ENCODE peak calls at places on chromosomes 13 and 19, in five cellular contexts. One of them, this sample, is unnamed.

GRCh38 chr13:50910483-50910805 is 853 bp downstream of the RNASEH2B start:
- DNase-seq in brain microvascular endothelial cell: no peak
- DNase-seq in uterus: peak
- DNase-seq in cardiac muscle cell: peak
- DNase-seq in ascending aorta: no peak
- DNase-seq in this sample: no peak

GRCh38 chr13:43698743-43699142 is 88.0 kb downstream of the ENOX1 start:
- DNase-seq in brain microvascular endothelial cell: peak
- DNase-seq in uterus: no peak
- DNase-seq in cardiac muscle cell: no peak
- DNase-seq in ascending aorta: no peak
- DNase-seq in this sample: no peak

GRCh38 chr13:62168891-62169290 is 753.2 kb upstream of the PCDH20 start:
- DNase-seq in brain microvascular endothelial cell: no peak
- DNase-seq in uterus: no peak
- DNase-seq in cardiac muscle cell: no peak
- DNase-seq in ascending aorta: no peak
- DNase-seq in this sample: no peak

GRCh38 chr13:74111399-74111798 is 22.8 kb downstream of the KLF12 start:
- DNase-seq in brain microvascular endothelial cell: no peak
- DNase-seq in uterus: no peak
- DNase-seq in cardiac muscle cell: no peak
- DNase-seq in ascending aorta: no peak
- DNase-seq in this sample: no peak

GRCh38 chr13:75860935-75861334 is 224.8 kb downstream of the LMO7 start:
- DNase-seq in brain microvascular endothelial cell: no peak
- DNase-seq in uterus: no peak
- DNase-seq in cardiac muscle cell: no peak
- DNase-seq in ascending aorta: no peak
- DNase-seq in this sample: no peak

GRCh38 chr13:105336706-105337582 is 1198.5 kb downstream of the EFNB2 start:
- DNase-seq in brain microvascular endothelial cell: peak
- DNase-seq in uterus: no peak
- DNase-seq in cardiac muscle cell: no peak
- DNase-seq in ascending aorta: no peak
- DNase-seq in this sample: peak

GRCh38 chr19:5191091-5191490 is 149.5 kb downstream of the PTPRS start:
- DNase-seq in brain microvascular endothelial cell: no peak
- DNase-seq in uterus: no peak
- DNase-seq in cardiac muscle cell: no peak
- DNase-seq in ascending aorta: no peak
- DNase-seq in this sample: no peak

GRCh38 chr13:89269737-89270136 is 1598.6 kb downstream of the SLITRK5 start:
- DNase-seq in brain microvascular endothelial cell: no peak
- DNase-seq in uterus: no peak
- DNase-seq in cardiac muscle cell: no peak
- DNase-seq in ascending aorta: no peak
- DNase-seq in this sample: no peak

GRCh38 chr13:42272115-42272756 is at the start of gene AKAP11:
- DNase-seq in brain microvascular endothelial cell: peak
- DNase-seq in uterus: no peak
- DNase-seq in cardiac muscle cell: peak
- DNase-seq in ascending aorta: peak
- DNase-seq in this sample: no peak

GRCh38 chr13:113604186-113604585 is 19.6 kb downstream of the TFDP1 start:
- DNase-seq in brain microvascular endothelial cell: no peak
- DNase-seq in uterus: no peak
- DNase-seq in cardiac muscle cell: no peak
- DNase-seq in ascending aorta: no peak
- DNase-seq in this sample: no peak

GRCh38 chr13:48901786-48902185 is 73.9 kb upstream of the FNDC3A start:
- DNase-seq in brain microvascular endothelial cell: no peak
- DNase-seq in uterus: no peak
- DNase-seq in cardiac muscle cell: no peak
- DNase-seq in ascending aorta: no peak
- DNase-seq in this sample: no peak

GRCh38 chr13:61294467-61295186 is 121.0 kb downstream of the PCDH20 start:
- DNase-seq in brain microvascular endothelial cell: no peak
- DNase-seq in uterus: no peak
- DNase-seq in cardiac muscle cell: no peak
- DNase-seq in ascending aorta: no peak
- DNase-seq in this sample: no peak

GRCh38 chr13:73303858-73304257 is 245.1 kb downstream of the KLF5 start:
- DNase-seq in brain microvascular endothelial cell: peak
- DNase-seq in uterus: no peak
- DNase-seq in cardiac muscle cell: no peak
- DNase-seq in ascending aorta: no peak
- DNase-seq in this sample: no peak

GRCh38 chr19:55594996-55595530 is 4.3 kb downstream of the FIZ1 start:
- DNase-seq in brain microvascular endothelial cell: no peak
- DNase-seq in uterus: no peak
- DNase-seq in cardiac muscle cell: no peak
- DNase-seq in ascending aorta: no peak
- DNase-seq in this sample: no peak

DNA sequence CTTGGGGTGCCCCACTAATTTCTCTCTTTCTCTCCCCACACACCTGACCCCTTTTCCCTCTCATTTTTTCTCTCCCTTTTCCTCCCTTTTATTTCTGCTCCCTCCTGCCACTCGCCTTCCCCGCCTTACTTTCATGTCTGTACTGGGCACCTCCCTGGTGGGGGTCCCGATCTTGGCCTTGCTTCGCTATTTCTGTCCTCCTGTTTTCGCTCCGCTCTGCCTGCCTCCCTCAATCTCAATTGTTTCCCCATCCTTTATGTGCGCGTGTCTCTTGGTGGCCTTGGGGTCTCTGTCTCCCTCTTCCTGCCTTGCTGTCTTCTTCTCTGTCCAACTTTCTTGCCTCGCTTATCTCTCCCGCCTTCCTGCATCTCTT is 3.8 kb downstream of the GRIN2D start:
- DNase-seq in brain microvascular endothelial cell: no peak
- DNase-seq in uterus: no peak
- DNase-seq in cardiac muscle cell: no peak
- DNase-seq in ascending aorta: no peak
- DNase-seq in this sample: no peak
- H3K4me3 ChIP-seq in brain microvascular endothelial cell: peak
- H3K4me3 ChIP-seq in uterus: no peak
- H3K4me3 ChIP-seq in cardiac muscle cell: no peak
- H3K4me3 ChIP-seq in ascending aorta: no peak
- H3K4me3 ChIP-seq in this sample: no peak

DNA sequence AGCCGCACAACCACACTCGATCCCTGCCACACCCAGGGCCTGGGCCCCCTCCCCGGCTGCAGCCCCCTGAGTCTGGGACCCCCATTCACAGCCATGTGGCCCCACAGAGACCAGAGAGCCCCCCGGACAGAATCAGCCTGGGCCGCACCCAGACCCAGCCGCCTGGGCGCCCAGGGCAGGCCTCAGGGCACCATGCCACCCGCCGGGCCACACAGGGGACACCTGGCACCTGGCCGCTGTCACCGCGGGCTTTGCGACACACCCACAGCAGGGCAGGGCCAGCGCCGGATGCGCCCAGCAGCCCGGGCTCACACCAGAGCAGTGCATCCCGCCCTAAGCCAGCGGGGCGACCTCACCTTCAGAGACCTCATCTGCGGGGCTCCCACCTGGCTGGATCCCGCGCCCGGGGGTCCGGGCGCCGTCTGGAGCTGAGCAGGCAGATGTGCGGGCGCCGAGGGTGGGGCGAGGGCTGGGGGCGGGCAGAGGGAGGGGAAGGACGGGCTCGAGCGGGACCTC is 443 bp downstream of the TBXA2R start:
- DNase-seq in brain microvascular endothelial cell: no peak
- DNase-seq in uterus: no peak
- DNase-seq in cardiac muscle cell: no peak
- DNase-seq in ascending aorta: no peak
- DNase-seq in this sample: no peak
- H3K4me3 ChIP-seq in brain microvascular endothelial cell: peak
- H3K4me3 ChIP-seq in uterus: peak
- H3K4me3 ChIP-seq in cardiac muscle cell: peak
- H3K4me3 ChIP-seq in ascending aorta: peak
- H3K4me3 ChIP-seq in this sample: peak

GRCh38 chr13:39599842-39600241 is 3.2 kb downstream of the LHFPL6 start:
- DNase-seq in brain microvascular endothelial cell: no peak
- DNase-seq in uterus: no peak
- DNase-seq in cardiac muscle cell: no peak
- DNase-seq in ascending aorta: no peak
- DNase-seq in this sample: peak

GRCh38 chr13:39600766-39601165 is 2.2 kb downstream of the LHFPL6 start:
- DNase-seq in brain microvascular endothelial cell: peak
- DNase-seq in uterus: no peak
- DNase-seq in cardiac muscle cell: no peak
- DNase-seq in ascending aorta: no peak
- DNase-seq in this sample: no peak

GRCh38 chr13:39602277-39602613 is 748 bp downstream of the LHFPL6 start:
- DNase-seq in brain microvascular endothelial cell: no peak
- DNase-seq in uterus: no peak
- DNase-seq in cardiac muscle cell: no peak
- DNase-seq in ascending aorta: no peak
- DNase-seq in this sample: no peak

GRCh38 chr13:39602614-39603366 is at the start of gene LHFPL6:
- DNase-seq in brain microvascular endothelial cell: peak
- DNase-seq in uterus: peak
- DNase-seq in cardiac muscle cell: peak
- DNase-seq in ascending aorta: peak
- DNase-seq in this sample: no peak

GRCh38 chr13:39601636-39602035 is 1.4 kb downstream of the LHFPL6 start:
- DNase-seq in brain microvascular endothelial cell: no peak
- DNase-seq in uterus: no peak
- DNase-seq in cardiac muscle cell: no peak
- DNase-seq in ascending aorta: no peak
- DNase-seq in this sample: no peak
- H3K4me3 ChIP-seq in brain microvascular endothelial cell: peak
- H3K4me3 ChIP-seq in uterus: peak
- H3K4me3 ChIP-seq in cardiac muscle cell: peak
- H3K4me3 ChIP-seq in ascending aorta: peak
- H3K4me3 ChIP-seq in this sample: peak

GRCh38 chr19:1856345-1856697 is 7.1 kb downstream of the KLF16 start:
- DNase-seq in brain microvascular endothelial cell: no peak
- DNase-seq in uterus: no peak
- DNase-seq in cardiac muscle cell: no peak
- DNase-seq in ascending aorta: no peak
- DNase-seq in this sample: no peak

GRCh38 chr19:1854032-1854541 is 5.8 kb upstream of the REXO1 start:
- DNase-seq in brain microvascular endothelial cell: no peak
- DNase-seq in uterus: no peak
- DNase-seq in cardiac muscle cell: no peak
- DNase-seq in ascending aorta: no peak
- DNase-seq in this sample: no peak

GRCh38 chr19:1854542-1855039 is 6.3 kb upstream of the REXO1 start:
- DNase-seq in brain microvascular endothelial cell: peak
- DNase-seq in uterus: no peak
- DNase-seq in cardiac muscle cell: no peak
- DNase-seq in ascending aorta: no peak
- DNase-seq in this sample: no peak

GRCh38 chr19:1855828-1856255 is 7.5 kb downstream of the KLF16 start:
- DNase-seq in brain microvascular endothelial cell: no peak
- DNase-seq in uterus: no peak
- DNase-seq in cardiac muscle cell: no peak
- DNase-seq in ascending aorta: no peak
- DNase-seq in this sample: no peak

DNA sequence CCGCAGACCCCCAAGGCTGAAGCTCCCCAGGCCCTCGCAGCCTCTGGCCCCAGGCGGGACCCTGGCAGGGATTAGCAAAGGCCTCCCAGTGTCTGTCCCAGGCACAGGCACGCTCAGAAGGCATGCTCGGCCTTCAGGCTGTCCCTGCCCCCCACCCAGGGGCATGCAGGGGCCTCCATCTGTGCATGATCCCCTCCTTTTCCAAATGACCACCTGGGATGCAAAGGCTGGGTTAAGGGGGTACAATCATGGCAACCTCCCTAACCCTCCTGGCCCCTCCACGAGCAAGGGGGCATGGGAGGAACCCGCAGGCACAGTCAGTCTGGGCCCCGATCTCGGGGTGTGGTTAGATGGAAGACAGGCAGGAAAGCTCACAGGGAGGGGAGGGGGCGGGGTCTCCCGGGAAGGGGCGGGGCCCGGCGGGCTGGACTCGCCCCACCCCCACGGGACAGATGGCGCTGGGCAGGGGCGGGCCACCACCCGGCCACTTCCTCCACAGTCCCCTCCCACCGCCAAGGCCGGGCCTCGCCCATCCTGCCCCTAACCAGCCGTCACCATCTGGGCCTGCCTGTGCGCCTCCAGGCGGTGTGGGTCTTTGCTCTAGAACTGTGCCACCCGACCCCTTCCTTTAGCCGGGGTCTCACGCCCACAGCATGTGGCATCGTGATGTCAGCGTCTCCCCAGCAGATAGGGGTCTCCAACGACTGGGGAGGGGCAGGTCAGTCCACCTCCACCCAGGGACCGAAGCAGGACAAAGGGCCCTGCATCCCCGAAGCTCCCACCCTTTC is 7.0 kb upstream of the REXO1 start:
- DNase-seq in brain microvascular endothelial cell: peak
- DNase-seq in uterus: peak
- DNase-seq in cardiac muscle cell: peak
- DNase-seq in ascending aorta: peak
- DNase-seq in this sample: no peak
- H3K4me3 ChIP-seq in brain microvascular endothelial cell: peak
- H3K4me3 ChIP-seq in uterus: no peak
- H3K4me3 ChIP-seq in cardiac muscle cell: peak
- H3K4me3 ChIP-seq in ascending aorta: peak
- H3K4me3 ChIP-seq in this sample: no peak

This sample was measured in AG09309.